ENCODE peak calls at places on chromosome 6, in four cellular contexts. B is CD8-positive, alpha-beta T cell; P is HL-60; N is dorsolateral prefrontal cortex. D is an unnamed sample.

GRCh38 chr6:2684059-2684749 is 66.5 kb downstream of the MYLK4 start:
- DNase-seq in B (no peak), P (no peak), N (no peak), D (no peak)

GRCh38 chr6:42940493-42941045 is 11.3 kb downstream of the CNPY3 start:
- DNase-seq in B (no peak), P (no peak), N (no peak), D (peak; percentile 9)

GRCh38 chr6:36580184-36580526 is 14.0 kb upstream of the SRSF3 start:
- DNase-seq in B (no peak), P (no peak), N (no peak), D (no peak)

GRCh38 chr6:150830409-150831165 is 34.9 kb upstream of the MTHFD1L start:
- DNase-seq in B (no peak), P (no peak), N (no peak), D (peak; percentile 86)

GRCh38 chr6:3450888-3451287 is 6.0 kb downstream of the SLC22A23 start:
- DNase-seq in B (no peak), P (no peak), N (no peak), D (no peak)

GRCh38 chr6:87074051-87074711 is 20.7 kb downstream of the CGA start:
- DNase-seq in B (no peak), P (no peak), N (no peak), D (no peak)

GRCh38 chr6:93453956-93454355 is 34.6 kb upstream of the EPHA7 start:
- DNase-seq in B (no peak), P (no peak), N (no peak), D (no peak)

GRCh38 chr6:43016166-43016915 is 2.3 kb downstream of the KLHDC3 start:
- DNase-seq in B (no peak), P (no peak), N (no peak), D (peak; percentile 86)

GRCh38 chr6:137157601-137158000 is 15.8 kb downstream of the IL22RA2 start:
- DNase-seq in B (no peak), P (no peak), N (no peak), D (no peak)

GRCh38 chr6:5215799-5216198 is 45.0 kb downstream of the LYRM4 start:
- DNase-seq in B (no peak), P (no peak), N (no peak), D (no peak)

GRCh38 chr6:72776456-72776855 is 154.6 kb downstream of the KCNQ5 start:
- DNase-seq in B (no peak), P (no peak), N (no peak), D (no peak)

GRCh38 chr6:122400121-122400450 is 634 bp downstream of the HSF2 start:
- DNase-seq in B (no peak), P (no peak), N (no peak), D (peak; percentile 43)

GRCh38 chr6:43780891-43781571 is 11.0 kb downstream of the VEGFA start:
- DNase-seq in B (no peak), P (no peak), N (no peak), D (peak; percentile 41)

GRCh38 chr6:129871220-129871619 is 10.1 kb upstream of the TMEM244 start:
- DNase-seq in B (no peak), P (no peak), N (no peak), D (no peak)

GRCh38 chr6:109303647-109304283 is 78.5 kb downstream of the CD164 start:
- DNase-seq in B (no peak), P (no peak), N (no peak), D (no peak)

GRCh38 chr6:152184573-152185157 is 377.2 kb downstream of the ESR1 start:
- DNase-seq in B (peak; percentile 35), P (no peak), N (no peak), D (no peak)

GRCh38 chr6:170092826-170093225 is 198.1 kb downstream of the DLL1 start:
- DNase-seq in B (no peak), P (no peak), N (no peak), D (no peak)
- H3K27me3 ChIP-seq in B (no peaks in the 10 kb centered on the region), P (no peaks in the 10 kb centered on the region), N (no peaks in the 10 kb centered on the region), D (no peaks in the 10 kb centered on the region)

GRCh38 chr6:41074692-41075436 is 2.1 kb downstream of the NFYA start:
- DNase-seq in B (no peak), P (no peak), N (no peak), D (no peak)
- H3K4me3 ChIP-seq in B (peak overlapping the region; percentile 86), P (peak overlapping the region; percentile 82), N (peak overlapping the region; percentile 91), D (peak overlapping the region; percentile 87)

DNA sequence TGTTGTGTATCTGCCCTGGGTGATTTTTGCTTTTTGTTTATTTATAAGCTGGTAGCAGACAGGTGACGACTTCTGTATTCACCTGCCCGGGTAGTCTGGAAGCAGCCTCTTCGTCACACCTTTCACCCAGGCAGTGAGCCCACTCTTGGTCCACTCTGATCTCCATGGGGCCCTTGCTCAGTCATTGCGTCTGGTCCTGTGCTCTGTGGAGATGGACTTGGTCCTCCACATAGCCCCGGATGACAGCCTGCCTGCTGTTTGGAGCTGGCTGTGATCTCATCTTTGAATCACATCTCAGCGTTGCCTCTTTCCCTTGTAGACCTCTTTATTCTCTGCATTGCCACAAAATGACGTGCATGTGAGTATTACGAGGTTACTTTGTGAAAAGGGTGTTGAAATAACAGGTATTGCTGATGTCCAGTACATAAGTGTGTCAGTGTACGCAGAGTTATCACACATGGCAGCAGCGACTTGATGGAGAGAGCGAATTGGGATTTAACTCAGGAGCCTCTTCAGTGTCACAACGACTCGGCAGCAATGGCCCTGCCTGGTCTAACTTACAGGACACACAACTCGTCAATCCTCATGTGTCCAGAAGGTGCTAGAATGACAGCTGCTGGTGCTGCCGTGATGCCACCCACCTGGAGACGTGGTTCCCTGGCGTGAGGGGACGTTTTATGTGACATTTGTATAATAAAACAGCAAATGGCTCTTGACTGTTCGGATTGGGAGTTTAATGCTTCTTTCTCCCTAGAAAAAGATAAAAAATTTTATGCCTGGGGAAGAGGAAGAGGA is 24.2 kb upstream of the FRMD1 start:
- DNase-seq in B (no peak), P (no peak), N (no peak), D (peak; percentile 88)
- H3K27me3 ChIP-seq in B (peaks cover 3% of the 10 kb centered on the region), P (peaks cover 7% of the 10 kb centered on the region), N (peaks cover 37% of the 10 kb centered on the region), D (peaks cover 12% of the 10 kb centered on the region)

DNA sequence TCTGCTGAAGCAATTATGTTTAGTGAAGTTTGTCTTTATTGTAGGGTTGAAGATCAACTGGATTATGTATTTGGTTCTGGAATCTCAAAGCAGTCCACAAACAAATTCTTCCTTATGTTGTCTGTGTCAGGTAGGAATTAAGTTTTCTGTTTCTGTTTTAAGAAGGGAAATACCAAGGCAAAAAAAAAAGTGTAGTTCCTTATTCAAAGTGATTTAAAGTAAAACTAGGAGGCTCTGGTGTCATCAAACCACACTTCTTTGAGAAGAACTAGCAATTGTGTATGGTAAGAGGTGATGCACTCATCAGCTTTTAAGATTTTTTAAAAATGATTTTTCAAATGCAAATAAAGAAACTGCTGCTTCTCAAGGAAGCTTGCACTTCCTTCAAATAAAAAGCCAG is 1.9 kb downstream of the FAM135A start:
- DNase-seq in B (no peak), P (no peak), N (no peak), D (no peak)
- H3K4me3 ChIP-seq in B (no peak overlapping the region), P (no peak overlapping the region), N (peak overlapping the region; percentile 94), D (no peak overlapping the region)

DNA sequence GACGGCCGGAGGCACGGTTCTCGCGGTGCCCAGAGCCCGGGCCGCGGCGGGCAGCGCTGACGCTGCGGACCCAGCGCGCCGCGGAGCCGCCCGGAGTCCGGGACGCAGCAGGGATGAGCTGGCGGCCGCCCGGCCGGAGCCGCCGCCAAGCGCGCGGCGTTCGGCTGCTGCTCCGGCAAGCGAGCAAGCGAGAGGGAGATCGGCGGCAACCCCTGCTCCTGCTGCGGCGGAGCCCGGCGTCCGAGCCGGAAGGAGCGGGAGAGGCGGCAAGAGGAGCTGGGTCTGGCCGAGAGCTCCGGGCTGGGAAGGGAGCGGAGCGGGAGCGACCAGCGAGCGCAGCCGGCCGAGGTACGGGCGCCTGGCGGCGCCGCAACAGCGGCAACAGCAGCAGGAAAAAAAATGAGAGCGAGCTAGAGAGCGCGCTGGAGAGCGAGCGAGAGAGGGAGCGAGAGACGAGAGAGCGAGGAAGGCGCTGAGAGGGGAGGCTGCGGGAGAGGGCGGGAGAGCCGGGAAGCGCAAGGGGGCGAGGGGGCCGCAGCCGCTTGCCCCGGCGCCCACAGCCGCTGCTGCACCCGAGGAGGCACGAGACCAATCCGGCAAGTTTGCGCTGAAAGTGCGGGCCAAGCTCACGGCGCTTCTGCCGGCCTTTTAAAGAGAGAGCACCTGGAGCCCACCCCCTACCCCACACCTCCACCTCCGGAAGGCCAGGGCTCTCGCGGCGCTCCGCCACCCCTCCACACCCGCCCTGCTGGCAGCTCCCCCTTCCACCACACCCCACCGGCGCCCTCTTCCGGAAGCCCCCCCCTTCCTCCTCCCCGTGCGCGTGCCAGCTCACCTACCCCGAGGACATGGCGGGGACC is 496 bp downstream of the GRM4 start:
- DNase-seq in B (peak; percentile 69), P (peak; percentile 8), N (no peak), D (peak; percentile 94)
- H3K27me3 ChIP-seq in B (peaks cover 35% of the 10 kb centered on the region), P (peaks cover 49% of the 10 kb centered on the region), N (peaks cover 58% of the 10 kb centered on the region), D (peaks cover 65% of the 10 kb centered on the region)

GRCh38 chr6:106973841-106974336 is 640 bp downstream of the CD24 start:
- DNase-seq in B (no peak), P (no peak), N (no peak), D (peak; percentile 74)

GRCh38 chr6:106973018-106973840 is 1.3 kb downstream of the CD24 start:
- DNase-seq in B (no peak), P (no peak), N (no peak), D (peak; percentile 76)

GRCh38 chr6:106974337-106974998 is at the start of gene CD24:
- DNase-seq in B (no peak), P (no peak), N (no peak), D (peak; percentile 56)

GRCh38 chr6:106974999-106975698 is 620 bp upstream of the CD24 start:
- DNase-seq in B (no peak), P (no peak), N (no peak), D (peak; percentile 87)

GRCh38 chr6:106972500-106972899 is 2.0 kb downstream of the CD24 start:
- DNase-seq in B (no peak), P (no peak), N (no peak), D (no peak)
- H3K4me3 ChIP-seq in B (no peak overlapping the region), P (no peak overlapping the region), N (no peak overlapping the region), D (no peak overlapping the region)

GRCh38 chr6:77467038-77467437 is 3.7 kb upstream of the HTR1B start:
- DNase-seq in B (no peak), P (no peak), N (no peak), D (peak; percentile 80)
- H3K27me3 ChIP-seq in B (no peaks in the 10 kb centered on the region), P (peaks cover 27% of the 10 kb centered on the region), N (peaks cover 64% of the 10 kb centered on the region), D (peaks cover 39% of the 10 kb centered on the region)

GRCh38 chr6:14543971-14544620 is 426.5 kb downstream of the CD83 start:
- DNase-seq in B (no peak), P (no peak), N (no peak), D (no peak)

GRCh38 chr6:14537061-14537460 is 419.5 kb downstream of the CD83 start:
- DNase-seq in B (no peak), P (no peak), N (no peak), D (no peak)

GRCh38 chr6:14540859-14541540 is 423.4 kb downstream of the CD83 start:
- DNase-seq in B (no peak), P (no peak), N (no peak), D (no peak)

GRCh38 chr6:14542670-14543366 is 425.2 kb downstream of the CD83 start:
- DNase-seq in B (no peak), P (no peak), N (no peak), D (peak; percentile 80)

DNA sequence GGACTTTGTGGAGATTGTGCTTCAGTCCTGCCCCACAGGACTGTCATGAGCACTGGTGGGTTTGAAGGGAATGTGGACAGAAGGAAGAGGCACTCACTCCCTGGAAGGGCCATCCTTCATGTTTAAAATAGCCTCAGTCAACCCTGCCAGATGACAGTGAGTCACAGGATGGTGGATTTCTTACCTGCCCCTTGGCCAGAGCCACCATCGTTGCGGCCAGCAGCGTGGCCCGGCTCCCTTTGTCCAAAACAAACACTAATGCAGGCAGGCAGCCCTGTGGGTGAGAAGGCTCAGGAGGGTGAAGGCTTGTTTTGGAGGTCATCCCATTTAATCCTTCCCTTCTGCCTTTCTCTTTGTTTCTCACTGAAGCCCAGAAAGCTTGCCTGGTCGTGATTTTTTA is 422.7 kb downstream of the CD83 start:
- DNase-seq in B (no peak), P (no peak), N (no peak), D (no peak)
- H3K4me3 ChIP-seq in B (no peak overlapping the region), P (no peak overlapping the region), N (no peak overlapping the region), D (no peak overlapping the region)

D was measured in osteoblast.